ENCODE peak calls at places on chromosomes 13 and 19, in five cellular contexts. One of them, this sample, is unnamed.

GRCh38 chr13:76725211-76725610 is 161.0 kb downstream of the KCTD12 start:
- DNase-seq in GM12878: no peak
- DNase-seq in K562: no peak
- DNase-seq in HepG2: no peak
- DNase-seq in SK-N-SH: no peak
- DNase-seq in this sample: no peak

GRCh38 chr19:35292986-35293732 is 1.2 kb downstream of the MAG start:
- DNase-seq in GM12878: no peak
- DNase-seq in K562: no peak
- DNase-seq in HepG2: no peak
- DNase-seq in SK-N-SH: no peak
- DNase-seq in this sample: no peak

GRCh38 chr19:1089891-1090290 is 5.3 kb downstream of the POLR2E start:
- DNase-seq in GM12878: no peak
- DNase-seq in K562: no peak
- DNase-seq in HepG2: no peak
- DNase-seq in SK-N-SH: no peak
- DNase-seq in this sample: no peak

GRCh38 chr13:73168226-73168992 is 109.6 kb downstream of the KLF5 start:
- DNase-seq in GM12878: no peak
- DNase-seq in K562: no peak
- DNase-seq in HepG2: no peak
- DNase-seq in SK-N-SH: no peak
- DNase-seq in this sample: no peak

GRCh38 chr13:59111711-59112110 is 1052.0 kb downstream of the DIAPH3 start:
- DNase-seq in GM12878: no peak
- DNase-seq in K562: no peak
- DNase-seq in HepG2: no peak
- DNase-seq in SK-N-SH: no peak
- DNase-seq in this sample: no peak

GRCh38 chr13:109500146-109500773 is 286.1 kb downstream of the IRS2 start:
- DNase-seq in GM12878: no peak
- DNase-seq in K562: no peak
- DNase-seq in HepG2: no peak
- DNase-seq in SK-N-SH: peak
- DNase-seq in this sample: peak

GRCh38 chr13:31767175-31767900 is 28.0 kb downstream of the RXFP2 start:
- DNase-seq in GM12878: no peak
- DNase-seq in K562: no peak
- DNase-seq in HepG2: no peak
- DNase-seq in SK-N-SH: no peak
- DNase-seq in this sample: no peak

GRCh38 chr19:40445637-40445944 is 1.5 kb upstream of the SERTAD3 start:
- DNase-seq in GM12878: no peak
- DNase-seq in K562: no peak
- DNase-seq in HepG2: no peak
- DNase-seq in SK-N-SH: no peak
- DNase-seq in this sample: no peak

GRCh38 chr13:114211446-114211845 is 23.3 kb upstream of the CDC16 start:
- DNase-seq in GM12878: no peak
- DNase-seq in K562: no peak
- DNase-seq in HepG2: no peak
- DNase-seq in SK-N-SH: no peak
- DNase-seq in this sample: no peak

GRCh38 chr19:48329167-48329891 is 4.0 kb downstream of the EMP3 start:
- DNase-seq in GM12878: peak
- DNase-seq in K562: peak
- DNase-seq in HepG2: no peak
- DNase-seq in SK-N-SH: no peak
- DNase-seq in this sample: no peak

GRCh38 chr19:46919324-46919723 is 58.5 kb downstream of the ARHGAP35 start:
- DNase-seq in GM12878: no peak
- DNase-seq in K562: no peak
- DNase-seq in HepG2: no peak
- DNase-seq in SK-N-SH: no peak
- DNase-seq in this sample: no peak

GRCh38 chr19:8468761-8469458 is 24.1 kb downstream of the HNRNPM start:
- DNase-seq in GM12878: no peak
- DNase-seq in K562: no peak
- DNase-seq in HepG2: no peak
- DNase-seq in SK-N-SH: peak
- DNase-seq in this sample: no peak

GRCh38 chr19:36213793-36214387 is 575 bp downstream of the ZNF565 start:
- DNase-seq in GM12878: no peak
- DNase-seq in K562: peak
- DNase-seq in HepG2: no peak
- DNase-seq in SK-N-SH: no peak
- DNase-seq in this sample: peak

GRCh38 chr19:49119411-49120324 is at the start of gene PPFIA3:
- DNase-seq in GM12878: no peak
- DNase-seq in K562: peak
- DNase-seq in HepG2: no peak
- DNase-seq in SK-N-SH: peak
- DNase-seq in this sample: peak

GRCh38 chr13:79663420-79663819 is 182.5 kb downstream of the NDFIP2 start:
- DNase-seq in GM12878: no peak
- DNase-seq in K562: no peak
- DNase-seq in HepG2: no peak
- DNase-seq in SK-N-SH: no peak
- DNase-seq in this sample: no peak

GRCh38 chr13:79775830-79776229 is 294.9 kb downstream of the NDFIP2 start:
- DNase-seq in GM12878: no peak
- DNase-seq in K562: no peak
- DNase-seq in HepG2: peak
- DNase-seq in SK-N-SH: no peak
- DNase-seq in this sample: peak

GRCh38 chr19:19566306-19566705 is 28.2 kb downstream of the CILP2 start:
- DNase-seq in GM12878: no peak
- DNase-seq in K562: no peak
- DNase-seq in HepG2: no peak
- DNase-seq in SK-N-SH: no peak
- DNase-seq in this sample: no peak

GRCh38 chr13:108950333-108951010 is 321.1 kb downstream of the MYO16 start:
- DNase-seq in GM12878: no peak
- DNase-seq in K562: no peak
- DNase-seq in HepG2: no peak
- DNase-seq in SK-N-SH: no peak
- DNase-seq in this sample: no peak

GRCh38 chr13:30792257-30793000 is 57.1 kb downstream of the ALOX5AP start:
- DNase-seq in GM12878: no peak
- DNase-seq in K562: no peak
- DNase-seq in HepG2: peak
- DNase-seq in SK-N-SH: peak
- DNase-seq in this sample: peak

GRCh38 chr19:29724102-29724641 is 9.1 kb upstream of the C19orf12 start:
- DNase-seq in GM12878: no peak
- DNase-seq in K562: peak
- DNase-seq in HepG2: no peak
- DNase-seq in SK-N-SH: no peak
- DNase-seq in this sample: no peak

GRCh38 chr19:44602071-44602470 is 11.3 kb upstream of the IGSF23 start:
- DNase-seq in GM12878: no peak
- DNase-seq in K562: no peak
- DNase-seq in HepG2: no peak
- DNase-seq in SK-N-SH: no peak
- DNase-seq in this sample: no peak

GRCh38 chr13:84279166-84279565 is 396.9 kb upstream of the SLITRK1 start:
- DNase-seq in GM12878: no peak
- DNase-seq in K562: no peak
- DNase-seq in HepG2: no peak
- DNase-seq in SK-N-SH: no peak
- DNase-seq in this sample: no peak

GRCh38 chr13:112348642-112349345 is 27.4 kb upstream of the SPACA7 start:
- DNase-seq in GM12878: no peak
- DNase-seq in K562: no peak
- DNase-seq in HepG2: no peak
- DNase-seq in SK-N-SH: no peak
- DNase-seq in this sample: no peak

GRCh38 chr13:27375686-27376326 is 48.6 kb upstream of the GTF3A start:
- DNase-seq in GM12878: no peak
- DNase-seq in K562: peak
- DNase-seq in HepG2: peak
- DNase-seq in SK-N-SH: peak
- DNase-seq in this sample: peak

GRCh38 chr19:48900477-48901452 is 653 bp downstream of the NUCB1 start:
- DNase-seq in GM12878: no peak
- DNase-seq in K562: peak
- DNase-seq in HepG2: peak
- DNase-seq in SK-N-SH: peak
- DNase-seq in this sample: peak

GRCh38 chr13:20057963-20058362 is 99.4 kb downstream of the ZMYM2 start:
- DNase-seq in GM12878: no peak
- DNase-seq in K562: no peak
- DNase-seq in HepG2: no peak
- DNase-seq in SK-N-SH: no peak
- DNase-seq in this sample: no peak

GRCh38 chr13:43346427-43346826 is 323.0 kb downstream of the DNAJC15 start:
- DNase-seq in GM12878: no peak
- DNase-seq in K562: no peak
- DNase-seq in HepG2: no peak
- DNase-seq in SK-N-SH: peak
- DNase-seq in this sample: no peak

GRCh38 chr13:95073826-95074345 is 227.4 kb downstream of the ABCC4 start:
- DNase-seq in GM12878: no peak
- DNase-seq in K562: no peak
- DNase-seq in HepG2: no peak
- DNase-seq in SK-N-SH: no peak
- DNase-seq in this sample: no peak
- TF ChIP-seq FOXM1 in GM12878: no peak
- TF ChIP-seq FOXM1 in K562: no peak
- TF ChIP-seq FOXM1 in HepG2: no peak
- TF ChIP-seq FOXM1 in SK-N-SH: no peak
- TF ChIP-seq FOXM1 in this sample: no peak

GRCh38 chr19:12581100-12581499 is 29.5 kb downstream of the ZNF490 start:
- DNase-seq in GM12878: no peak
- DNase-seq in K562: no peak
- DNase-seq in HepG2: no peak
- DNase-seq in SK-N-SH: no peak
- DNase-seq in this sample: no peak
- TF ChIP-seq FOXM1 in GM12878: no peak
- TF ChIP-seq FOXM1 in K562: no peak
- TF ChIP-seq FOXM1 in HepG2: no peak
- TF ChIP-seq FOXM1 in SK-N-SH: no peak
- TF ChIP-seq FOXM1 in this sample: no peak

GRCh38 chr19:14394167-14394566 is 12.9 kb downstream of the ADGRE5 start:
- DNase-seq in GM12878: no peak
- DNase-seq in K562: no peak
- DNase-seq in HepG2: no peak
- DNase-seq in SK-N-SH: no peak
- DNase-seq in this sample: no peak
- TF ChIP-seq FOXM1 in GM12878: no peak
- TF ChIP-seq FOXM1 in K562: no peak
- TF ChIP-seq FOXM1 in HepG2: no peak
- TF ChIP-seq FOXM1 in SK-N-SH: no peak
- TF ChIP-seq FOXM1 in this sample: no peak

GRCh38 chr19:54316746-54317107 is 3.8 kb upstream of the LILRA5 start:
- DNase-seq in GM12878: no peak
- DNase-seq in K562: peak
- DNase-seq in HepG2: no peak
- DNase-seq in SK-N-SH: no peak
- DNase-seq in this sample: no peak

GRCh38 chr19:54317965-54318240 is 4.9 kb upstream of the LILRA5 start:
- DNase-seq in GM12878: no peak
- DNase-seq in K562: no peak
- DNase-seq in HepG2: no peak
- DNase-seq in SK-N-SH: no peak
- DNase-seq in this sample: no peak

GRCh38 chr19:54319049-54319448 is 6.1 kb upstream of the LILRA5 start:
- DNase-seq in GM12878: no peak
- DNase-seq in K562: no peak
- DNase-seq in HepG2: no peak
- DNase-seq in SK-N-SH: no peak
- DNase-seq in this sample: no peak

GRCh38 chr19:54317108-54317964 is 4.4 kb upstream of the LILRA5 start:
- DNase-seq in GM12878: no peak
- DNase-seq in K562: no peak
- DNase-seq in HepG2: no peak
- DNase-seq in SK-N-SH: no peak
- DNase-seq in this sample: no peak

GRCh38 chr19:54320271-54320670 is 7.3 kb upstream of the LILRA5 start:
- DNase-seq in GM12878: no peak
- DNase-seq in K562: no peak
- DNase-seq in HepG2: no peak
- DNase-seq in SK-N-SH: no peak
- DNase-seq in this sample: no peak
- TF ChIP-seq FOXM1 in GM12878: no peak
- TF ChIP-seq FOXM1 in K562: no peak
- TF ChIP-seq FOXM1 in HepG2: no peak
- TF ChIP-seq FOXM1 in SK-N-SH: no peak
- TF ChIP-seq FOXM1 in this sample: no peak

GRCh38 chr13:105213512-105213911 is 1322.0 kb downstream of the EFNB2 start:
- DNase-seq in GM12878: no peak
- DNase-seq in K562: no peak
- DNase-seq in HepG2: no peak
- DNase-seq in SK-N-SH: no peak
- DNase-seq in this sample: no peak
- TF ChIP-seq FOXM1 in GM12878: no peak
- TF ChIP-seq FOXM1 in K562: no peak
- TF ChIP-seq FOXM1 in HepG2: no peak
- TF ChIP-seq FOXM1 in SK-N-SH: no peak
- TF ChIP-seq FOXM1 in this sample: no peak

GRCh38 chr19:45824041-45824471 is 8.9 kb upstream of the RSPH6A start:
- DNase-seq in GM12878: no peak
- DNase-seq in K562: no peak
- DNase-seq in HepG2: no peak
- DNase-seq in SK-N-SH: no peak
- DNase-seq in this sample: no peak
- TF ChIP-seq FOXM1 in GM12878: no peak
- TF ChIP-seq FOXM1 in K562: no peak
- TF ChIP-seq FOXM1 in HepG2: no peak
- TF ChIP-seq FOXM1 in SK-N-SH: no peak
- TF ChIP-seq FOXM1 in this sample: no peak

GRCh38 chr19:2230807-2231533 is 5.2 kb downstream of the PLEKHJ1 start:
- DNase-seq in GM12878: no peak
- DNase-seq in K562: no peak
- DNase-seq in HepG2: no peak
- DNase-seq in SK-N-SH: no peak
- DNase-seq in this sample: no peak
- TF ChIP-seq FOXM1 in GM12878: no peak
- TF ChIP-seq FOXM1 in K562: no peak
- TF ChIP-seq FOXM1 in HepG2: no peak
- TF ChIP-seq FOXM1 in SK-N-SH: no peak
- TF ChIP-seq FOXM1 in this sample: no peak

GRCh38 chr13:56515441-56515840 is 625.3 kb upstream of the PRR20A start:
- DNase-seq in GM12878: no peak
- DNase-seq in K562: no peak
- DNase-seq in HepG2: no peak
- DNase-seq in SK-N-SH: no peak
- DNase-seq in this sample: no peak

DNA sequence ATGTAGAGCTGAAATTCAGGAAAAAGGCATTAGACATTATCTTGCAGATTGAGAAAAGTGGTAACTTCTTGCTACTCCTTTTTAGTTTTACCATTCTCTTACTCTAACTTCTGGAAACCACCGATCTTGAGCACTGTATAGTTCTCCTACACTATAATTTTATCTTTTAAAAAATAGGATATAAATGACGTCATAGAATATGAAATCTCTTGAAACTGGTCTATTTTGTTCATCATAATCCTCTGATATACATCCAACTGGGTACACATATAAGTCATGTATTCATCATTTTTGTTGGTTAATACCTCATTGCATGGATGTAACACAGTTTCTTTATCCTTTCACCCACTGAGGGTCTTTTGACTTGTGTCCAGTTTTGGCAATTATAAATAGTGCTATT is 629.9 kb upstream of the PRR20A start:
- DNase-seq in GM12878: no peak
- DNase-seq in K562: no peak
- DNase-seq in HepG2: no peak
- DNase-seq in SK-N-SH: no peak
- DNase-seq in this sample: no peak
- TF ChIP-seq FOXM1 in GM12878: no peak
- TF ChIP-seq FOXM1 in K562: no peak
- TF ChIP-seq FOXM1 in HepG2: no peak
- TF ChIP-seq FOXM1 in SK-N-SH: no peak
- TF ChIP-seq FOXM1 in this sample: no peak

This sample was measured in HEK293T.